ENCODE peak calls at places on chromosome 1, in seven cellular contexts. M is A549, H is AG10803, F is SK-N-SH, X is fibroblast of pulmonary artery, W is tibial artery, A is stomach. B is an unnamed sample.

GRCh38 chr1:7551442-7551841 is 219.7 kb upstream of the VAMP3 start:
- DNase-seq in M (no peak), H (no peak), F (no peak), X (no peak), W (no peak), A (no peak), B (no peak)

GRCh38 chr1:17662786-17663185 is 92.3 kb upstream of the ACTL8 start:
- DNase-seq in M (no peak), H (no peak), F (no peak), X (no peak), W (no peak), A (no peak), B (no peak)

GRCh38 chr1:207799989-207800648 is 48.3 kb downstream of the CD46 start:
- DNase-seq in M (no peak), H (no peak), F (no peak), X (no peak), W (no peak), A (no peak), B (no peak)

GRCh38 chr1:237205400-237206064 is 163.5 kb downstream of the RYR2 start:
- DNase-seq in M (no peak), H (no peak), F (no peak), X (peak), W (peak), A (no peak), B (no peak)

GRCh38 chr1:12714710-12715500 is 1.0 kb upstream of the AADACL3 start:
- DNase-seq in M (no peak), H (peak), F (no peak), X (no peak), W (no peak), A (no peak), B (no peak)

GRCh38 chr1:168443899-168444298 is 99.9 kb downstream of the XCL2 start:
- DNase-seq in M (no peak), H (no peak), F (no peak), X (no peak), W (no peak), A (no peak), B (no peak)

GRCh38 chr1:190303501-190303900 is 174.2 kb downstream of the BRINP3 start:
- DNase-seq in M (no peak), H (no peak), F (no peak), X (no peak), W (no peak), A (no peak), B (no peak)

GRCh38 chr1:208909011-208909410 is 664.8 kb upstream of the PLXNA2 start:
- DNase-seq in M (no peak), H (no peak), F (no peak), X (no peak), W (no peak), A (no peak), B (no peak)

GRCh38 chr1:62727656-62728396 is 39.6 kb upstream of the DOCK7 start:
- DNase-seq in M (no peak), H (peak), F (no peak), X (no peak), W (no peak), A (no peak), B (no peak)

GRCh38 chr1:204410764-204411450 is 710 bp downstream of the PPP1R15B start:
- DNase-seq in M (no peak), H (peak), F (peak), X (peak), W (peak), A (peak), B (peak)

GRCh38 chr1:78839704-78840277 is 166.7 kb downstream of the ADGRL4 start:
- DNase-seq in M (no peak), H (peak), F (peak), X (peak), W (peak), A (peak), B (peak)

GRCh38 chr1:200741808-200742207 is 3.1 kb downstream of the CAMSAP2 start:
- DNase-seq in M (no peak), H (no peak), F (peak), X (no peak), W (no peak), A (no peak), B (peak)

GRCh38 chr1:64743954-64744491 is 852 bp upstream of the RAVER2 start:
- DNase-seq in M (no peak), H (no peak), F (no peak), X (no peak), W (no peak), A (no peak), B (no peak)

GRCh38 chr1:64745986-64746940 is 1.4 kb downstream of the RAVER2 start:
- DNase-seq in M (no peak), H (no peak), F (peak), X (no peak), W (no peak), A (no peak), B (no peak)

GRCh38 chr1:64744492-64745180 is at the start of gene RAVER2:
- DNase-seq in M (peak), H (peak), F (peak), X (peak), W (peak), A (peak), B (peak)

GRCh38 chr1:64748222-64748621 is 3.3 kb downstream of the RAVER2 start:
- DNase-seq in M (no peak), H (no peak), F (no peak), X (no peak), W (no peak), A (no peak), B (no peak)

DNA sequence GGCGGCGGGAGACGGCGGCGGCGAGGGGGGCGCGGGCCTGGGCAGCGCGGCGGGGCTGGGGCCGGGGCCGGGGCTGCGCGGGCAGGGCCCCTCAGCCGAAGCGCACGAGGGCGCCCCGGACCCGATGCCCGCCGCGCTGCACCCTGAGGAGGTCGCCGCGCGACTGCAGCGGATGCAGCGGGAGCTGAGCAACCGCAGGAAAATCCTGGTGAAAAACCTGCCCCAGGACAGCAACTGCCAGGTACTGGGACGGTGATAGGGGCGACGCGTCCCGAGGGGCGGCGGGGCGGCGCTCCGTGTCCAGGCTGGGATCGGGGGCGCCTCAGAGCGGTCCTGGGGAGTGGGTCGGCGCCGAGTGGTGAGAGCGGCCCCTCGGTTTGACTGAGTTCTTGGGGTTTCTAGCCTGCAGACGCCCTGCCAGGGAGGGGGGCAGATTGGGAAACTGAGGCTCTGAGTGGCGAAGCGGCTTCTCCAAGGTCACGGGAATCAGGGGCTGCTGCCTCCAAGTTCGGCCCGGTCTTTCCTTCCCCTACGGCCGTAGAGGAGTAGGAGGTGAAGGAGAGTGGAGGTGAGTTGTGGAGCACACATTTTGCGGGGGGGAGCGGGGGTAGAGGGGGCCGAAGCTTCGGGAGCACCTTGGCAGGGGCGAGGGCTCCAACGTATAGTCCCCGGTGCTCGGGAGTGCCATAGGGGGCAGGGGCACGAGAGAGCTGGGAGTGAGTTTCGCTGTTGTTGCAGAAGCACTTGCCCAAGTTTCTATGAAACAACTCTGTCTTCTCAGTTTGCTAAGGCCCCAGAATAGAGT is 508 bp downstream of the RAVER2 start:
- DNase-seq in M (peak), H (peak), F (peak), X (peak), W (peak), A (peak), B (peak)
- TF ChIP-seq CTCF in M (no peak), H (no peak), F (no peak), X (no peak), W (no peak), A (no peak), B (no peak)

GRCh38 chr1:35894183-35894582 is 11.2 kb downstream of the AGO1 start:
- DNase-seq in M (no peak), H (no peak), F (no peak), X (peak), W (peak), A (no peak), B (peak)

GRCh38 chr1:35902671-35903070 is 19.7 kb downstream of the AGO1 start:
- DNase-seq in M (no peak), H (no peak), F (no peak), X (no peak), W (no peak), A (no peak), B (no peak)

GRCh38 chr1:35901235-35901634 is 18.2 kb downstream of the AGO1 start:
- DNase-seq in M (no peak), H (no peak), F (no peak), X (no peak), W (no peak), A (no peak), B (no peak)

DNA sequence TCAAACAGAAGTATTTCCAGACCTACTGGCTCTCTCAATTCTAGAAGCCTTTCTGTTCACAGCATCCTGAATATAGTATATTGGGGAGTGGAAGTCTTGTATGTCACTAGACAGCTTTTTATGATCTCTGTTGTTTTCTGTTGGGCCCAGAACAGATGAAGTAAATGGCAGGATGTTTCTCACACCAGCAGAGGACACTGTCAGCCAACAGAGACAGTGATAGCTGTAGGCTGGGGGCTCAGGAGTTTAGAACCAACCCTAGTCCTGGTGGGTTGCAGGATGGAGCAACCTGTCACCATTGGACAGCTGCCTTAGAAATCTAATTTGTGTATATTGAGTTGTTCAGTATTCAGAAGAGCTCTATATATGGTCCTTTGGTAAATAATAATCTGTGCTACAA is 16.9 kb downstream of the AGO1 start:
- DNase-seq in M (no peak), H (no peak), F (no peak), X (no peak), W (no peak), A (no peak), B (no peak)
- TF ChIP-seq CTCF in M (no peak), H (no peak), F (no peak), X (peak), W (no peak), A (no peak), B (no peak)

DNA sequence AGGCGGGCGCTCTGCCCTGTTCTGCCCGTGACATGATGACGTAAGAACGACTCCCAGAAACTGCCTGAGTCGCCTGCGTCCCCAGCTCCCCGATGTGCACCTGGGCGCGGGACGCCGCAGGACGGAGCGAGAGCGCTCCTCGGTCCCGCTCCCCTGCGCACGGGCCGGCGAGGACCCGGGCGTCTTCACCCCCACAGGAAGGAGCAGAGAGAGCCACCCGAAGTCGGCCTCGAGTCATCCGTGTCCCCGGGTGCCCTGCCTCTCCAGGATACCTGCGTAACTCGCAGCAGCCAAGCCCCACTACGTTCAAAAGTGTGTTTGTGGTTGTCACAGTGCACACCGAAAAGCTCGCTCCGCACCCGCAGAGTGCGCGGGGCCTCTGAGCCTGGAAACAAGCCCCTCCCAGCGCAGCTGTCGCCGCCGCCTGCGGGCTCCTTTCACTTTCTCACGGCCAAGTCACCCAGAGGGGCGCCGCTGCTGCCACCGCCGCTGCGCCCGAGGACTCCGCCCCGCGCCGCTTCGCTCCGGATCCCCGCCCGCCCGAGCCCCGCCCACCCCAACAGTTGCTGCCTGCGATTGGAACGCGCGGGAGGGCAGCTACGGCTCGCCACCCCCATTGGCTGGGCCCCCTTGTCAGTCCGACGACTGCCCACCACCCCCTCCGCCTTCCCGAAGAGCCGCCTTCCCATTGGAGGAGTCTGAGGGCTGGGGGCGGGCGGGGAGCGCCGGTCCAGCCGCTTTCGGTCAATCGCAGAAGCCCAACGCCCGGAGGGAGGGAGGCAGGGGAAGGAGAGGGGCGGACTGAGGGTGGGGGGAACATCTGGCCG is 3.1 kb upstream of the ZBTB18 start:
- DNase-seq in M (peak), H (peak), F (peak), X (peak), W (peak), A (peak), B (peak)
- TF ChIP-seq CTCF in M (no peak), H (peak), F (no peak), X (no peak), W (no peak), A (no peak), B (no peak)

DNA sequence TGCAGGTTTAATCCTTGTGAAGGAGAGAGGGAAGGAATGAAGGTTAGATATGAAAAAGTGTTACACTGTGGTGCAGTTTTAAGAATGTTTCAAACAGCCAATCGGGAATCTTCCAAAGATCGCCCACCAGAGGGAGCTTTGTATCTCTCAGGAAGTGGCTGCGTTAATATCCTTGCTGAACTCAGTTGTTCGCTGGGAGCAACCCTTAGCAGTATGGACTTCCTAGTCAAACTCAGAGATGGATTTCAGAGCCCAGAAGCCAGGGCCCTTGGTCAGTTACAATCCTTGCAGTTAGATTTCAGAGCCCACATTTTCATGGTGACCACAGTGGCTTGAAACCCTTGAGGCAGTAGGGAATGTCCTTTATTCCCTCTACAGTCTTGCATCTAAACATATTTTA is 136.2 kb downstream of the NTNG1 start:
- DNase-seq in M (no peak), H (peak), F (peak), X (peak), W (no peak), A (peak), B (no peak)
- TF ChIP-seq CTCF in M (peak), H (peak), F (peak), X (peak), W (no peak), A (no peak), B (no peak)

GRCh38 chr1:154348429-154349076 is 23.2 kb downstream of the ATP8B2 start:
- DNase-seq in M (no peak), H (no peak), F (no peak), X (no peak), W (no peak), A (no peak), B (no peak)
- TF ChIP-seq CTCF in M (peak), H (no peak), F (no peak), X (no peak), W (no peak), A (no peak), B (no peak)

GRCh38 chr1:8862528-8862927 is 16.0 kb downstream of the ENO1 start:
- DNase-seq in M (no peak), H (no peak), F (peak), X (no peak), W (no peak), A (no peak), B (no peak)
- TF ChIP-seq CTCF in M (peak), H (peak), F (peak), X (peak), W (no peak), A (no peak), B (peak)

GRCh38 chr1:153958111-153958960 is at the start of gene CRTC2:
- DNase-seq in M (peak), H (peak), F (peak), X (peak), W (peak), A (peak), B (peak)
- TF ChIP-seq CTCF in M (no peak), H (no peak), F (peak), X (no peak), W (peak), A (no peak), B (peak)

GRCh38 chr1:24909388-24909898 is 20.6 kb downstream of the RUNX3 start:
- DNase-seq in M (peak), H (peak), F (no peak), X (peak), W (peak), A (peak), B (no peak)
- TF ChIP-seq CTCF in M (peak), H (peak), F (peak), X (peak), W (peak), A (no peak), B (peak)

GRCh38 chr1:29696656-29697390 is 460.5 kb downstream of the PTPRU start:
- DNase-seq in M (no peak), H (no peak), F (no peak), X (no peak), W (no peak), A (no peak), B (no peak)

GRCh38 chr1:29695809-29696208 is 459.5 kb downstream of the PTPRU start:
- DNase-seq in M (no peak), H (no peak), F (no peak), X (no peak), W (no peak), A (no peak), B (no peak)

GRCh38 chr1:29698626-29699025 is 462.3 kb downstream of the PTPRU start:
- DNase-seq in M (no peak), H (no peak), F (no peak), X (no peak), W (no peak), A (no peak), B (no peak)

GRCh38 chr1:29697391-29697780 is 461.1 kb downstream of the PTPRU start:
- DNase-seq in M (no peak), H (no peak), F (no peak), X (no peak), W (no peak), A (no peak), B (no peak)

GRCh38 chr1:29698033-29698432 is 461.7 kb downstream of the PTPRU start:
- DNase-seq in M (peak), H (peak), F (peak), X (peak), W (no peak), A (no peak), B (no peak)
- TF ChIP-seq CTCF in M (peak), H (peak), F (peak), X (peak), W (peak), A (no peak), B (no peak)

GRCh38 chr1:231206856-231207255 is 34.2 kb upstream of the GNPAT start:
- DNase-seq in M (no peak), H (no peak), F (no peak), X (no peak), W (no peak), A (no peak), B (no peak)
- TF ChIP-seq CTCF in M (peak), H (no peak), F (no peak), X (no peak), W (no peak), A (no peak), B (no peak)